ENCODE peak calls at places on chromosomes 7 and 10, in five cellular contexts. M, X, B, U and P are unnamed samples.

GRCh38 chr7:46835556-46835955 is 746.4 kb downstream of the TNS3 start:
- DNase-seq in M (no peak), X (no peak), B (no peak), U (no peak), P (no peak)

GRCh38 chr10:2280713-2281112 is 543.4 kb upstream of the ADARB2 start:
- DNase-seq in M (no peak), X (no peak), B (no peak), U (no peak), P (no peak)

GRCh38 chr10:133394801-133395221 is 854 bp downstream of the MTG1 start:
- DNase-seq in M (no peak), X (no peak), B (no peak), U (no peak), P (no peak)

GRCh38 chr7:55021951-55022617 is 3.3 kb downstream of the EGFR start:
- DNase-seq in M (no peak), X (no peak), B (peak), U (no peak), P (no peak)

GRCh38 chr7:142797799-142798377 is 27.1 kb downstream of the PRSS2 start:
- DNase-seq in M (no peak), X (no peak), B (no peak), U (no peak), P (no peak)

GRCh38 chr7:146736446-146737190 is 620.0 kb downstream of the CNTNAP2 start:
- DNase-seq in M (no peak), X (no peak), B (no peak), U (no peak), P (no peak)

GRCh38 chr7:1920266-1920681 is 250.2 kb downstream of the ELFN1 start:
- DNase-seq in M (peak), X (peak), B (no peak), U (no peak), P (peak)

GRCh38 chr10:89078729-89079672 is 88.4 kb downstream of the FAS start:
- DNase-seq in M (no peak), X (no peak), B (peak), U (no peak), P (no peak)

GRCh38 chr10:43199088-43199683 is 60.9 kb downstream of the CSGALNACT2 start:
- DNase-seq in M (no peak), X (no peak), B (no peak), U (no peak), P (no peak)